ENCODE peak calls at places on chromosomes 1 and 21, in eight cellular contexts. C is caudate nucleus; W is stimulated activated CD4-positive, alpha-beta T cell treated with anti-CD3 and anti-CD28 coated beads, TNF-alpha, amount 100 ng/mL, for 48 hours; R is epithelial cell of esophagus; B is activated naive CD4-positive, alpha-beta T cell treated with anti-CD3 and anti-CD28 coated beads, Interleukin-2, amount 10 ng/mL, durations not matched to agents 7 days and 5 days; O is G401; S is GM23248; Q is stimulated activated CD8-positive, alpha-beta memory T cell treated with anti-CD3 and anti-CD28 coated beads, Interleukin-4, amount 100 ng/mL, for 4 hours. G is an unnamed sample.
A peak's percentile ranks its signal among the peaks of the same experiment; 100 is the strongest.

GRCh38 chr1:87902830-87903614 is 574.3 kb downstream of the LMO4 start:
- DNase-seq in C (no peak), W (no peak), R (no peak), B (no peak), O (no peak), S (peak; percentile 7), Q (no peak), G (no peak)

GRCh38 chr1:7402548-7402850 is 368.6 kb upstream of the VAMP3 start:
- DNase-seq in C (no peak), W (no peak), R (no peak), B (no peak), O (no peak), S (no peak), Q (no peak), G (no peak)

GRCh38 chr21:17660862-17661261 is 48.2 kb upstream of the BTG3 start:
- DNase-seq in C (peak; percentile 20), W (no peak), R (no peak), B (no peak), O (no peak), S (no peak), Q (no peak), G (no peak)

GRCh38 chr1:41323243-41323642 is 38.0 kb upstream of the FOXO6 start:
- DNase-seq in C (no peak), W (no peak), R (peak; percentile 81), B (no peak), O (no peak), S (no peak), Q (no peak), G (peak; percentile 54)

GRCh38 chr1:116738673-116739370 is 15.4 kb upstream of the CD2 start:
- DNase-seq in C (no peak), W (peak; percentile 45), R (peak; percentile 78), B (peak; percentile 69), O (no peak), S (no peak), Q (no peak), G (no peak)

GRCh38 chr21:45384656-45385548 is 20.1 kb upstream of the COL18A1 start:
- DNase-seq in C (no peak), W (no peak), R (no peak), B (no peak), O (no peak), S (no peak), Q (no peak), G (no peak)

GRCh38 chr1:164510435-164510834 is 48.5 kb upstream of the PBX1 start:
- DNase-seq in C (no peak), W (no peak), R (peak; percentile 16), B (no peak), O (no peak), S (peak; percentile 29), Q (no peak), G (no peak)

GRCh38 chr1:156104065-156104810 is 10.3 kb upstream of the LMNA start:
- DNase-seq in C (no peak), W (no peak), R (peak; percentile 95), B (no peak), O (no peak), S (peak; percentile 97), Q (no peak), G (peak; percentile 94)

GRCh38 chr1:38527373-38527966 is 332.1 kb downstream of the RRAGC start:
- DNase-seq in C (no peak), W (peak; percentile 19), R (peak; percentile 29), B (peak; percentile 87), O (no peak), S (peak; percentile 3), Q (no peak), G (peak; percentile 55)

GRCh38 chr1:192810253-192810880 is 1.5 kb downstream of the RGS2 start:
- DNase-seq in C (no peak), W (no peak), R (peak; percentile 21), B (no peak), O (peak; percentile 28), S (no peak), Q (no peak), G (no peak)

GRCh38 chr1:224565611-224566406 is 50.3 kb upstream of the CNIH3 start:
- DNase-seq in C (no peak), W (no peak), R (no peak), B (no peak), O (no peak), S (no peak), Q (no peak), G (no peak)

GRCh38 chr1:16101618-16102017 is 28.2 kb upstream of the FAM131C start:
- DNase-seq in C (no peak), W (no peak), R (no peak), B (no peak), O (no peak), S (peak; percentile 29), Q (no peak), G (no peak)

GRCh38 chr1:97050501-97050900 is 328.9 kb downstream of the PTBP2 start:
- DNase-seq in C (no peak), W (no peak), R (no peak), B (no peak), O (no peak), S (peak; percentile 48), Q (no peak), G (no peak)